ENCODE peak calls at places on chromosome 4, in nine cellular contexts. Y is heart right ventricle; A is CD4-positive, alpha-beta memory T cell; E is right cardiac atrium; C is astrocyte; U is mucosa of descending colon; R is lower lobe of right lung; H is HCT116; D is OCI-LY7. N is an unnamed sample.

GRCh38 chr4:11739992-11740391 is 311.3 kb upstream of the HS3ST1 start:
- DNase-seq in Y (no peak), A (no peak), E (no peak), C (peak; percentile 70), U (no peak), R (no peak), H (no peak), D (no peak), N (no peak)

GRCh38 chr4:7006411-7006810 is 36.8 kb upstream of the TADA2B start:
- DNase-seq in Y (no peak), A (no peak), E (no peak), C (no peak), U (no peak), R (no peak), H (no peak), D (no peak), N (no peak)

GRCh38 chr4:70405765-70406164 is 8.0 kb downstream of the OPRPN start:
- DNase-seq in Y (no peak), A (no peak), E (no peak), C (no peak), U (no peak), R (no peak), H (no peak), D (no peak), N (no peak)

GRCh38 chr4:126715681-126716080 is 917.1 kb upstream of the INTU start:
- DNase-seq in Y (no peak), A (no peak), E (no peak), C (no peak), U (no peak), R (no peak), H (no peak), D (no peak), N (no peak)

GRCh38 chr4:138899999-138900398 is 115.6 kb upstream of the NOCT start:
- DNase-seq in Y (no peak), A (no peak), E (no peak), C (no peak), U (no peak), R (no peak), H (no peak), D (no peak), N (no peak)

GRCh38 chr4:3441501-3442459 is at the start of gene HGFAC:
- DNase-seq in Y (no peak), A (no peak), E (peak; percentile 57), C (no peak), U (no peak), R (no peak), H (no peak), D (no peak), N (no peak)

GRCh38 chr4:8322794-8323704 is 53.5 kb downstream of the HTRA3 start:
- DNase-seq in Y (no peak), A (no peak), E (no peak), C (no peak), U (no peak), R (peak; percentile 10), H (no peak), D (no peak), N (no peak)

GRCh38 chr4:73347497-73347896 is 56.6 kb upstream of the ALB start:
- DNase-seq in Y (no peak), A (no peak), E (no peak), C (no peak), U (no peak), R (no peak), H (no peak), D (no peak), N (no peak)

GRCh38 chr4:110196871-110197420 is 1.5 kb downstream of the ELOVL6 start:
- DNase-seq in Y (peak; percentile 34), A (peak; percentile 63), E (no peak), C (peak; percentile 22), U (peak; percentile 66), R (no peak), H (no peak), D (peak; percentile 73), N (no peak)

GRCh38 chr4:38837334-38837733 is 19.3 kb downstream of the TLR6 start:
- DNase-seq in Y (no peak), A (no peak), E (no peak), C (no peak), U (no peak), R (no peak), H (no peak), D (no peak), N (no peak)

GRCh38 chr4:17492058-17492741 is 19.7 kb downstream of the QDPR start:
- DNase-seq in Y (no peak), A (no peak), E (no peak), C (no peak), U (peak; percentile 15), R (no peak), H (no peak), D (no peak), N (no peak)

GRCh38 chr4:7672601-7673000 is 237.9 kb upstream of the PSAPL1 start:
- DNase-seq in Y (no peak), A (no peak), E (no peak), C (no peak), U (no peak), R (no peak), H (no peak), D (no peak), N (no peak)

GRCh38 chr4:5746829-5747745 is 36.1 kb downstream of the EVC start:
- DNase-seq in Y (no peak), A (no peak), E (no peak), C (peak; percentile 66), U (no peak), R (no peak), H (no peak), D (no peak), N (no peak)

GRCh38 chr4:125432078-125432477 is 117.3 kb downstream of the FAT4 start:
- DNase-seq in Y (no peak), A (no peak), E (peak; percentile 30), C (peak; percentile 35), U (no peak), R (no peak), H (peak; percentile 1), D (no peak), N (peak; percentile 16)

GRCh38 chr4:88353324-88353723 is 25.3 kb upstream of the HERC6 start:
- DNase-seq in Y (no peak), A (no peak), E (no peak), C (no peak), U (no peak), R (no peak), H (no peak), D (peak; percentile 29), N (no peak)

GRCh38 chr4:154911097-154911496 is 130.0 kb downstream of the RBM46 start:
- DNase-seq in Y (no peak), A (no peak), E (no peak), C (no peak), U (no peak), R (no peak), H (no peak), D (no peak), N (no peak)

GRCh38 chr4:165096776-165097175 is 15.9 kb downstream of the TMEM192 start:
- DNase-seq in Y (no peak), A (no peak), E (no peak), C (peak; percentile 8), U (no peak), R (no peak), H (no peak), D (peak; percentile 16), N (no peak)

GRCh38 chr4:52059372-52059771 is 8.3 kb downstream of the SPATA18 start:
- DNase-seq in Y (peak; percentile 54), A (no peak), E (no peak), C (peak; percentile 79), U (peak; percentile 76), R (no peak), H (no peak), D (no peak), N (no peak)

DNA sequence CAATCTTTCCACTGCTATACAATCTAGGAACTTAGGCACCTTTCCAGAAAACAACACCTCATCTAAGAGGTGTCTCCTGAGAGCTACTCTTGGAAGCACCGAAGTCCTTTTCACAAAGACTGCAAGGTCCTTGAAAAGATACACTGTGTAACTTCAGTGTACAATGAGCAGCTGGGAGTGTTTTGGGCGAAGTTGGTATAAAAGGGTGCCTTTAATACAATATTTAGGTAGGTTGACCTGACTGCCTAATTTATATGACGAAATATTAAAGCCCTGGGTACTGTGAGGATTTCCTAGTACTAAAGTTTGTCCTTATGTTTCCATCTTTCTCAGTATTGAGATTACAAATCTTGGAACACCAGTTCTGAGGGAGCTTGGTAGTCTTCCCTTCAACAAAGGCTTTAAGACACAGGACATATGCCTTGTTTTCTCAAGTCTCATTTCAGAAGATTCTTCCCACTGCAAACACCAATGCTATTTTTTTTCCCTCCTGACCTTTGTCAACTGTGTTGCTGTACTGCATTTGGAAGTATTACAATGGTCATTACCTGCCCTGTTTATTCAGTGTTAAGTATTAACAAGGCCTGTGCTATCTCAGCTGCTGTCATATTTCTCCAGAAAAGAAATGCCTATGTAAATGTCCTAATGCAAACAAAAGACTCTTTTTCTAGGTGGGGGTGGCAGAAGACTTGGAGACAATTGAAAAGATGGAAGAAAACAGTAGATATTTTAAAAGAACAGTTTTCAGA is 134.2 kb downstream of the MAML3 start:
- DNase-seq in Y (no peak), A (no peak), E (no peak), C (no peak), U (peak; percentile 36), R (no peak), H (no peak), D (no peak), N (no peak)
- H3K4me3 ChIP-seq in Y (no peak overlapping the region), A (no peak overlapping the region), E (no peak overlapping the region), C (no peak overlapping the region), U (no peak overlapping the region), R (no peak overlapping the region), H (no peak overlapping the region), D (no peak overlapping the region), N (no peak overlapping the region)

GRCh38 chr4:10302096-10302495 is 155.1 kb downstream of the ZNF518B start:
- DNase-seq in Y (no peak), A (no peak), E (no peak), C (no peak), U (no peak), R (no peak), H (no peak), D (no peak), N (no peak)
- H3K9me3 ChIP-seq in Y (no peaks in the 10 kb centered on the region), A (no peaks in the 10 kb centered on the region), E (no peaks in the 10 kb centered on the region), C (peaks cover 3% of the 10 kb centered on the region), U (no peaks in the 10 kb centered on the region), R (no peaks in the 10 kb centered on the region), H (no peaks in the 10 kb centered on the region), D (no peaks in the 10 kb centered on the region), N (no peaks in the 10 kb centered on the region)

GRCh38 chr4:183327827-183328226 is 5.6 kb upstream of the CLDN24 start:
- DNase-seq in Y (no peak), A (no peak), E (no peak), C (no peak), U (no peak), R (no peak), H (no peak), D (no peak), N (no peak)
- H3K4me3 ChIP-seq in Y (no peak overlapping the region), A (no peak overlapping the region), E (no peak overlapping the region), C (no peak overlapping the region), U (no peak overlapping the region), R (no peak overlapping the region), H (no peak overlapping the region), D (no peak overlapping the region), N (no peak overlapping the region)

DNA sequence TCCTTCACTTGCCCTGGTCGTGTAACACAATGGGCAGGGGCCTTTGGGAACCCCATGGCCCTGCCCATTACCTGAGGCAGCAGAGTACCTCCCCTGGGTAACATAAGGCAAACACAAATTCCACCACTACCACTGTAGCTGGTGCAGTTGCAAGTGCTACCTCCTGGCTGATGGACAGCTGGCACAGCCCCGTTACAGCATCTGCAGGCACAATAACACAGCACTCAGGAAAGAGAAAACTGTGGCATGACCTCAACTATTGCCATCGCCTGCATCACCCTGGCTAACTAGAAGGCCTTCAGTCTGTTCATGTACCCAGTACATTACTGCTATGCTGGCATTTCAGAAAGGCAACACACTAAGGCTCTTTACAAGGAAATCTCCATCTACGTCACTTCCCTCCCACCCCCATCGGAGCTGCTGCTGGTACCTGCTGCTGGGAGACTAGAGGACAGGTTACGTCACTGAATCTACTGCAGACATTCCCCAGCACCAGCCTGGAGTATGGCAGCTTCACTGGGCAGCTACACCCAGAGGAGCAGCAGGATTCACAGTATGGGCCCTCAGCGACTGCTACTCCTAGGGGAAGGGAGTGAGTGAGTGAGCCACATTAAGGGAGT is 39.4 kb downstream of the ARFIP1 start:
- DNase-seq in Y (no peak), A (no peak), E (no peak), C (no peak), U (no peak), R (no peak), H (no peak), D (no peak), N (no peak)
- H3K9me3 ChIP-seq in Y (no peaks in the 10 kb centered on the region), A (no peaks in the 10 kb centered on the region), E (no peaks in the 10 kb centered on the region), C (no peaks in the 10 kb centered on the region), U (no peaks in the 10 kb centered on the region), R (no peaks in the 10 kb centered on the region), H (no peaks in the 10 kb centered on the region), D (peaks cover 10% of the 10 kb centered on the region), N (peaks cover 14% of the 10 kb centered on the region)